ENCODE peak calls at places on chromosome 3, in four cellular contexts. B is NCI-H1930, D is EL, I is WERI-Rb-1. N is an unnamed sample.

GRCh38 chr3:99430348-99431134 is 207.9 kb upstream of the COL8A1 start:
- DNase-seq in B (no peak), D (no peak), I (no peak), N (peak; percentile 63)

GRCh38 chr3:106117490-106117858 is 248.7 kb upstream of the CBLB start:
- DNase-seq in B (no peak), D (no peak), I (no peak), N (no peak)

GRCh38 chr3:140924097-140924873 is 17.4 kb upstream of the SLC25A36 start:
- DNase-seq in B (no peak), D (no peak), I (no peak), N (no peak)

GRCh38 chr3:172709776-172710708 is 825 bp downstream of the NCEH1 start:
- DNase-seq in B (no peak), D (peak; percentile 45), I (peak; percentile 20), N (peak; percentile 41)

GRCh38 chr3:134487406-134487805 is 1.5 kb downstream of the CEP63 start:
- DNase-seq in B (no peak), D (no peak), I (no peak), N (no peak)

GRCh38 chr3:187012609-187013051 is 82.3 kb downstream of the ST6GAL1 start:
- DNase-seq in B (no peak), D (peak; percentile 17), I (no peak), N (no peak)

GRCh38 chr3:129233538-129233937 is 15.9 kb upstream of the COPG1 start:
- DNase-seq in B (no peak), D (no peak), I (no peak), N (no peak)

GRCh38 chr3:170869240-170869592 is 779 bp downstream of the RPL22L1 start:
- DNase-seq in B (no peak), D (no peak), I (no peak), N (no peak)

GRCh38 chr3:30611613-30612421 is 5.4 kb downstream of the TGFBR2 start:
- DNase-seq in B (no peak), D (peak; percentile 76), I (no peak), N (peak; percentile 59)

GRCh38 chr3:17195856-17196604 is 311.3 kb downstream of the PLCL2 start:
- DNase-seq in B (no peak), D (no peak), I (peak; percentile 32), N (peak; percentile 15)

GRCh38 chr3:14152233-14152962 is 26.0 kb downstream of the XPC start:
- DNase-seq in B (no peak), D (no peak), I (peak; percentile 59), N (no peak)

GRCh38 chr3:3801510-3801841 is 2.2 kb downstream of the LRRN1 start:
- DNase-seq in B (no peak), D (no peak), I (no peak), N (no peak)

GRCh38 chr3:109803274-109803673 is 465.9 kb upstream of the DPPA4 start:
- DNase-seq in B (no peak), D (no peak), I (no peak), N (no peak)

GRCh38 chr3:117873236-117873635 is 1161.4 kb downstream of the IGSF11 start:
- DNase-seq in B (no peak), D (no peak), I (no peak), N (no peak)

N was measured in HCEC 1CT.